ENCODE peak calls at places on chromosome 9, in nine cellular contexts. One of them, this sample, is unnamed.

GRCh38 chr9:85969727-85970126 is 28.8 kb downstream of the NAA35 start:
- DNase-seq in HCT116: no peak
- DNase-seq in cardiac fibroblast: no peak
- DNase-seq in heart right ventricle: no peak
- DNase-seq in astrocyte of the cerebellum: no peak
- DNase-seq in astrocyte of the spinal cord: no peak
- DNase-seq in fibroblast of villous mesenchyme: no peak
- DNase-seq in AG09309: no peak
- DNase-seq in NB4: no peak
- DNase-seq in this sample: no peak

GRCh38 chr9:130311019-130311773 is 45.6 kb downstream of the HMCN2 start:
- DNase-seq in astrocyte of the cerebellum: no peak
- DNase-seq in HCT116: no peak
- DNase-seq in NB4: no peak
- DNase-seq in astrocyte of the spinal cord: no peak
- DNase-seq in heart right ventricle: no peak
- DNase-seq in AG09309: no peak
- DNase-seq in cardiac fibroblast: no peak
- DNase-seq in fibroblast of villous mesenchyme: no peak
- DNase-seq in this sample: no peak

GRCh38 chr9:88922091-88922490 is 69.2 kb upstream of the S1PR3 start:
- DNase-seq in AG09309: no peak
- DNase-seq in astrocyte of the spinal cord: no peak
- DNase-seq in cardiac fibroblast: no peak
- DNase-seq in NB4: peak; percentile 96
- DNase-seq in HCT116: no peak
- DNase-seq in astrocyte of the cerebellum: no peak
- DNase-seq in heart right ventricle: no peak
- DNase-seq in fibroblast of villous mesenchyme: no peak
- DNase-seq in this sample: no peak

GRCh38 chr9:118938581-118938980 is 430.7 kb downstream of the BRINP1 start:
- DNase-seq in NB4: no peak
- DNase-seq in astrocyte of the cerebellum: no peak
- DNase-seq in AG09309: no peak
- DNase-seq in cardiac fibroblast: no peak
- DNase-seq in astrocyte of the spinal cord: no peak
- DNase-seq in heart right ventricle: no peak
- DNase-seq in HCT116: no peak
- DNase-seq in fibroblast of villous mesenchyme: no peak
- DNase-seq in this sample: no peak

GRCh38 chr9:120032639-120033038 is 547.3 kb downstream of the CDK5RAP2 start:
- DNase-seq in AG09309: peak; percentile 8
- DNase-seq in HCT116: no peak
- DNase-seq in fibroblast of villous mesenchyme: no peak
- DNase-seq in heart right ventricle: no peak
- DNase-seq in astrocyte of the spinal cord: no peak
- DNase-seq in cardiac fibroblast: no peak
- DNase-seq in astrocyte of the cerebellum: no peak
- DNase-seq in NB4: peak; percentile 7
- DNase-seq in this sample: no peak

GRCh38 chr9:113622600-113623400 is 159.3 kb downstream of the RGS3 start:
- DNase-seq in astrocyte of the cerebellum: peak; percentile 88
- DNase-seq in fibroblast of villous mesenchyme: peak; percentile 64
- DNase-seq in heart right ventricle: no peak
- DNase-seq in cardiac fibroblast: peak; percentile 82
- DNase-seq in HCT116: peak; percentile 81
- DNase-seq in NB4: peak; percentile 48
- DNase-seq in astrocyte of the spinal cord: peak; percentile 97
- DNase-seq in AG09309: no peak
- DNase-seq in this sample: peak; percentile 95

GRCh38 chr9:121601234-121601633 is 50.2 kb upstream of the DAB2IP start:
- DNase-seq in AG09309: no peak
- DNase-seq in fibroblast of villous mesenchyme: peak; percentile 70
- DNase-seq in astrocyte of the cerebellum: no peak
- DNase-seq in HCT116: no peak
- DNase-seq in cardiac fibroblast: peak; percentile 21
- DNase-seq in astrocyte of the spinal cord: no peak
- DNase-seq in heart right ventricle: no peak
- DNase-seq in NB4: peak; percentile 86
- DNase-seq in this sample: no peak

GRCh38 chr9:109794361-109795012 is 14.5 kb downstream of the PALM2AKAP2 start:
- DNase-seq in cardiac fibroblast: peak; percentile 51
- DNase-seq in astrocyte of the spinal cord: no peak
- DNase-seq in heart right ventricle: no peak
- DNase-seq in astrocyte of the cerebellum: no peak
- DNase-seq in HCT116: no peak
- DNase-seq in NB4: no peak
- DNase-seq in fibroblast of villous mesenchyme: peak; percentile 87
- DNase-seq in AG09309: no peak
- DNase-seq in this sample: no peak

GRCh38 chr9:29514336-29514735 is 1941.1 kb upstream of the C9orf72 start:
- DNase-seq in cardiac fibroblast: no peak
- DNase-seq in NB4: peak; percentile 7
- DNase-seq in fibroblast of villous mesenchyme: no peak
- DNase-seq in astrocyte of the spinal cord: no peak
- DNase-seq in astrocyte of the cerebellum: no peak
- DNase-seq in heart right ventricle: no peak
- DNase-seq in HCT116: no peak
- DNase-seq in AG09309: no peak
- DNase-seq in this sample: no peak

GRCh38 chr9:115775669-115776068 is 377.9 kb upstream of the PAPPA start:
- DNase-seq in fibroblast of villous mesenchyme: no peak
- DNase-seq in HCT116: no peak
- DNase-seq in astrocyte of the cerebellum: no peak
- DNase-seq in heart right ventricle: no peak
- DNase-seq in cardiac fibroblast: no peak
- DNase-seq in AG09309: no peak
- DNase-seq in NB4: no peak
- DNase-seq in astrocyte of the spinal cord: no peak
- DNase-seq in this sample: no peak

GRCh38 chr9:129619787-129620668 is 873 bp downstream of the C9orf50 start:
- DNase-seq in NB4: peak; percentile 74
- DNase-seq in heart right ventricle: no peak
- DNase-seq in astrocyte of the cerebellum: no peak
- DNase-seq in HCT116: no peak
- DNase-seq in AG09309: no peak
- DNase-seq in cardiac fibroblast: no peak
- DNase-seq in fibroblast of villous mesenchyme: no peak
- DNase-seq in astrocyte of the spinal cord: no peak
- DNase-seq in this sample: no peak

GRCh38 chr9:75108571-75108970 is 20.3 kb downstream of the OSTF1 start:
- DNase-seq in HCT116: no peak
- DNase-seq in AG09309: no peak
- DNase-seq in fibroblast of villous mesenchyme: peak; percentile 86
- DNase-seq in astrocyte of the cerebellum: no peak
- DNase-seq in heart right ventricle: peak; percentile 40
- DNase-seq in cardiac fibroblast: peak; percentile 84
- DNase-seq in NB4: no peak
- DNase-seq in astrocyte of the spinal cord: no peak
- DNase-seq in this sample: no peak

GRCh38 chr9:115591584-115591984 is 473.6 kb upstream of the TNC start:
- DNase-seq in cardiac fibroblast: peak; percentile 99
- DNase-seq in fibroblast of villous mesenchyme: peak; percentile 99
- DNase-seq in astrocyte of the cerebellum: peak; percentile 99
- DNase-seq in astrocyte of the spinal cord: peak; percentile 98
- DNase-seq in HCT116: peak; percentile 84
- DNase-seq in heart right ventricle: peak; percentile 52
- DNase-seq in AG09309: peak; percentile 100
- DNase-seq in NB4: peak; percentile 84
- DNase-seq in this sample: peak; percentile 97

DNA sequence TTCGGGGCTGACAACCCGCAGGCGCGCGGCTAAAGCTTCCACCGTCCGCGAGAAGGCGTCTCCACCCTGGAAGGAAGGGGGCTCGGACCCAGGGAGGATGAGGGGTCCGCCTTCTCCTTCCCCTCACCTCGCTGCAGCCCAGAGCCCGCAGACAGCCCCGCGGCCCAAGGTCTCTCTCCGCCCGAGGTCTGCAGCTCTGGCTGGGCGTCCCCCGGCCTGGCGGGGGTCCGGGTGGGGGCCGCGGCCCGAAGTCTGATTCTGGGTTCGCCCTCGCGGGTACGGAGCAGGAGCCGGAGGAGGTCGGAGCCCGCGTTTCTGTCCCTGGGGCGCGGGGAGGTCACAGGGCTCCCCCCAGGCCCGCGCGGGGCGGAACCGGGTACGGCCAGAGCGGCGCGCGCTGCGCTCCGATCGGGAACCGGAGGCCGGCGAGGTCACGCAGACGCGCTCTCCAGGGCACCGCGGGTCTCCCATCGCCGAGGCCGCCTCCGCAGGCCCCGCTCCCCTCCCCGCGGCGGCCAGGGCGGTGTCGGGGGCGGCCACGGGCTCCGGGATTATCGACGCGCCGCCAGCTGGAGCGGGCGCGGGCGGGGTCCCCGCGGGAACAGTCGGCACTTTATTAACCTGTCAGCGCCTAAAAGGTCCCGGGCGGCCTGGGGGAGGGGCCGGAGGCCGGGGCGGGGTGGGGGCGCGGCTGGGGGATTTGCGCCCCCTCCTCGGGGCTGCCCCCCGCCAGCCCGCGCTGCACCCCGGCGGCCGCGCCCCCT is 11.6 kb downstream of the LHX3 start:
- DNase-seq in cardiac fibroblast: no peak
- DNase-seq in AG09309: no peak
- DNase-seq in NB4: no peak
- DNase-seq in HCT116: no peak
- DNase-seq in heart right ventricle: no peak
- DNase-seq in astrocyte of the cerebellum: no peak
- DNase-seq in fibroblast of villous mesenchyme: no peak
- DNase-seq in astrocyte of the spinal cord: no peak
- DNase-seq in this sample: no peak
- H3K4me3 ChIP-seq in cardiac fibroblast: no peak overlapping the region
- H3K4me3 ChIP-seq in AG09309: no peak overlapping the region
- H3K4me3 ChIP-seq in NB4: no peak overlapping the region
- H3K4me3 ChIP-seq in HCT116: no peak overlapping the region
- H3K4me3 ChIP-seq in heart right ventricle: no peak overlapping the region
- H3K4me3 ChIP-seq in astrocyte of the cerebellum: no peak overlapping the region
- H3K4me3 ChIP-seq in fibroblast of villous mesenchyme: no peak overlapping the region
- H3K4me3 ChIP-seq in astrocyte of the spinal cord: no peak overlapping the region
- H3K4me3 ChIP-seq in this sample: no peak overlapping the region

GRCh38 chr9:21993893-21994525 is at the start of gene CDKN2A:
- DNase-seq in fibroblast of villous mesenchyme: peak; percentile 57
- DNase-seq in astrocyte of the cerebellum: no peak
- DNase-seq in cardiac fibroblast: no peak
- DNase-seq in AG09309: no peak
- DNase-seq in NB4: no peak
- DNase-seq in HCT116: no peak
- DNase-seq in astrocyte of the spinal cord: no peak
- DNase-seq in heart right ventricle: no peak
- DNase-seq in this sample: no peak
- TF ChIP-seq CTCF in fibroblast of villous mesenchyme: no peak
- TF ChIP-seq CTCF in astrocyte of the cerebellum: no peak
- TF ChIP-seq CTCF in cardiac fibroblast: no peak
- TF ChIP-seq CTCF in AG09309: no peak
- TF ChIP-seq CTCF in NB4: no peak
- TF ChIP-seq CTCF in HCT116: no peak
- TF ChIP-seq CTCF in astrocyte of the spinal cord: no peak
- TF ChIP-seq CTCF in heart right ventricle: no peak
- TF ChIP-seq CTCF in this sample: peak; percentile 14

GRCh38 chr9:138021251-138022056 is 143.9 kb downstream of the CACNA1B start:
- DNase-seq in HCT116: no peak
- DNase-seq in AG09309: no peak
- DNase-seq in astrocyte of the cerebellum: no peak
- DNase-seq in astrocyte of the spinal cord: no peak
- DNase-seq in NB4: no peak
- DNase-seq in fibroblast of villous mesenchyme: no peak
- DNase-seq in heart right ventricle: no peak
- DNase-seq in cardiac fibroblast: no peak
- DNase-seq in this sample: no peak

GRCh38 chr9:138023394-138024124 is 146.0 kb downstream of the CACNA1B start:
- DNase-seq in NB4: no peak
- DNase-seq in astrocyte of the spinal cord: no peak
- DNase-seq in fibroblast of villous mesenchyme: no peak
- DNase-seq in HCT116: no peak
- DNase-seq in astrocyte of the cerebellum: no peak
- DNase-seq in heart right ventricle: no peak
- DNase-seq in cardiac fibroblast: no peak
- DNase-seq in AG09309: no peak
- DNase-seq in this sample: no peak

GRCh38 chr9:138022121-138022741 is 144.6 kb downstream of the CACNA1B start:
- DNase-seq in HCT116: peak; percentile 40
- DNase-seq in AG09309: no peak
- DNase-seq in fibroblast of villous mesenchyme: no peak
- DNase-seq in cardiac fibroblast: no peak
- DNase-seq in NB4: peak; percentile 40
- DNase-seq in astrocyte of the cerebellum: no peak
- DNase-seq in heart right ventricle: no peak
- DNase-seq in astrocyte of the spinal cord: no peak
- DNase-seq in this sample: no peak

GRCh38 chr9:138024131-138024530 is 146.5 kb downstream of the CACNA1B start:
- DNase-seq in AG09309: no peak
- DNase-seq in NB4: no peak
- DNase-seq in cardiac fibroblast: no peak
- DNase-seq in fibroblast of villous mesenchyme: no peak
- DNase-seq in astrocyte of the cerebellum: no peak
- DNase-seq in HCT116: no peak
- DNase-seq in astrocyte of the spinal cord: no peak
- DNase-seq in heart right ventricle: no peak
- DNase-seq in this sample: no peak

GRCh38 chr9:138022756-138023393 is 145.3 kb downstream of the CACNA1B start:
- DNase-seq in heart right ventricle: no peak
- DNase-seq in NB4: no peak
- DNase-seq in AG09309: no peak
- DNase-seq in astrocyte of the spinal cord: no peak
- DNase-seq in fibroblast of villous mesenchyme: no peak
- DNase-seq in HCT116: no peak
- DNase-seq in astrocyte of the cerebellum: no peak
- DNase-seq in cardiac fibroblast: no peak
- DNase-seq in this sample: no peak
- H3K4me3 ChIP-seq in heart right ventricle: no peak overlapping the region
- H3K4me3 ChIP-seq in NB4: no peak overlapping the region
- H3K4me3 ChIP-seq in AG09309: no peak overlapping the region
- H3K4me3 ChIP-seq in astrocyte of the spinal cord: no peak overlapping the region
- H3K4me3 ChIP-seq in fibroblast of villous mesenchyme: no peak overlapping the region
- H3K4me3 ChIP-seq in HCT116: peak overlapping the region; percentile 47
- H3K4me3 ChIP-seq in astrocyte of the cerebellum: no peak overlapping the region
- H3K4me3 ChIP-seq in cardiac fibroblast: no peak overlapping the region
- H3K4me3 ChIP-seq in this sample: no peak overlapping the region

DNA sequence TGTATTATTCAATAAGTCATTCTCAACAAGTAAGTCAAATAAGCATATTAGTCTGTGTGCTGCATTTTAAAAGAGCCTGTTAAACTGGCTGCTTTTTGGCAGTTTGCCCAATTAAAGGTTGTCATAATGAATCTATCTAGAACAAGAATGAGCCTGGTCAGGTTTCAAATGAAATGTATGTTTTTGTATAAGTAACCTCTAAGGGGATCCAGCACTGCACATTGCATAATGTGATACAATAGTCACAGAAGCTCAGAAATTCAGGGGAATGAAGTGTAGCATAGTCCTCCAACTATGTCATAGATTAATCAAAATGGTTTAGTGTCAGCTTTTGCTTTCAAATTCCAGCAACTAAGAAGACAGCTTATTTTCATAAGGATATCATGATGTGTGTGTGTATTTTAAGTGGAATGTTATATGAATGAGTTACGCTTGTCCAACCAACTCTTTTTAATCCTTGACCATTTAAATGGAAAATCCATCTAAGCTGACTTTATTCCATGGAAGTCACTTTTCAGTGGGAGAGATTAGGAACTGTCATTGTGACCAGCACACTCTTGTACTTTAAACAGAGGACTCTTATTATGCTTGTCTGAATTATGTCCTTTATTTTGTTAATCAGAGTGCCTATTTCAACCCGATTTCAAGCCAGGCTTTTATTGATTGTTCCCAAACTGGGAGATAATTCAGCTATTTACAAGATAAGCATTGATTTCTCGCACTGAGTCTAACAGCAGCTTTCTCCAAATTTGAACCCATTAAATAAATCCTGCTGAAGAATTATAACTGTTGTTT is 283.9 kb upstream of the ADAMTSL1 start:
- DNase-seq in HCT116: no peak
- DNase-seq in astrocyte of the cerebellum: no peak
- DNase-seq in cardiac fibroblast: peak; percentile 0
- DNase-seq in AG09309: no peak
- DNase-seq in astrocyte of the spinal cord: no peak
- DNase-seq in fibroblast of villous mesenchyme: no peak
- DNase-seq in NB4: no peak
- DNase-seq in heart right ventricle: no peak
- DNase-seq in this sample: no peak
- TF ChIP-seq CTCF in HCT116: no peak
- TF ChIP-seq CTCF in astrocyte of the cerebellum: no peak
- TF ChIP-seq CTCF in cardiac fibroblast: no peak
- TF ChIP-seq CTCF in AG09309: no peak
- TF ChIP-seq CTCF in astrocyte of the spinal cord: no peak
- TF ChIP-seq CTCF in fibroblast of villous mesenchyme: no peak
- TF ChIP-seq CTCF in NB4: no peak
- TF ChIP-seq CTCF in heart right ventricle: no peak
- TF ChIP-seq CTCF in this sample: no peak